ENCODE peak calls at places on chromosomes 6 and 20, in ten cellular contexts. One of them, this sample, is unnamed.
A peak's percentile ranks its signal among the peaks of the same experiment; 100 is the strongest.

GRCh38 chr6:3496395-3496794 is 39.5 kb upstream of the SLC22A23 start:
- DNase-seq in adrenal gland: no peak
- DNase-seq in ovary: no peak
- DNase-seq in activated T-helper 1 cell treated with anti-CD3 and anti-CD28 coated beads, Interleukin-2, amount 50 U/mL, for 16 hours: no peak
- DNase-seq in substantia nigra: no peak
- DNase-seq in ecto neural progenitor cell: no peak
- DNase-seq in COR-L47: no peak
- DNase-seq in astrocyte of the spinal cord: no peak
- DNase-seq in ELF-1: no peak
- DNase-seq in PC-3: no peak
- DNase-seq in this sample: no peak

GRCh38 chr6:136840612-136841011 is 18.2 kb downstream of the PEX7 start:
- DNase-seq in PC-3: no peak
- DNase-seq in astrocyte of the spinal cord: no peak
- DNase-seq in substantia nigra: no peak
- DNase-seq in ELF-1: peak; percentile 11
- DNase-seq in COR-L47: no peak
- DNase-seq in activated T-helper 1 cell treated with anti-CD3 and anti-CD28 coated beads, Interleukin-2, amount 50 U/mL, for 16 hours: no peak
- DNase-seq in ecto neural progenitor cell: no peak
- DNase-seq in adrenal gland: no peak
- DNase-seq in ovary: no peak
- DNase-seq in this sample: no peak

GRCh38 chr6:106547961-106548453 is 81.3 kb downstream of the RTN4IP1 start:
- DNase-seq in substantia nigra: no peak
- DNase-seq in activated T-helper 1 cell treated with anti-CD3 and anti-CD28 coated beads, Interleukin-2, amount 50 U/mL, for 16 hours: no peak
- DNase-seq in ELF-1: peak; percentile 36
- DNase-seq in COR-L47: no peak
- DNase-seq in PC-3: peak; percentile 69
- DNase-seq in astrocyte of the spinal cord: peak; percentile 74
- DNase-seq in ovary: peak; percentile 29
- DNase-seq in ecto neural progenitor cell: no peak
- DNase-seq in adrenal gland: no peak
- DNase-seq in this sample: peak; percentile 74

GRCh38 chr20:53840462-53841000 is 229.9 kb downstream of the BCAS1 start:
- DNase-seq in COR-L47: no peak
- DNase-seq in PC-3: no peak
- DNase-seq in ovary: no peak
- DNase-seq in ecto neural progenitor cell: no peak
- DNase-seq in adrenal gland: no peak
- DNase-seq in substantia nigra: no peak
- DNase-seq in ELF-1: no peak
- DNase-seq in activated T-helper 1 cell treated with anti-CD3 and anti-CD28 coated beads, Interleukin-2, amount 50 U/mL, for 16 hours: no peak
- DNase-seq in astrocyte of the spinal cord: no peak
- DNase-seq in this sample: no peak

GRCh38 chr20:8074931-8075330 is 55.4 kb upstream of the TMX4 start:
- DNase-seq in ovary: no peak
- DNase-seq in PC-3: no peak
- DNase-seq in ELF-1: no peak
- DNase-seq in adrenal gland: no peak
- DNase-seq in COR-L47: no peak
- DNase-seq in astrocyte of the spinal cord: no peak
- DNase-seq in substantia nigra: no peak
- DNase-seq in activated T-helper 1 cell treated with anti-CD3 and anti-CD28 coated beads, Interleukin-2, amount 50 U/mL, for 16 hours: no peak
- DNase-seq in ecto neural progenitor cell: no peak
- DNase-seq in this sample: no peak

GRCh38 chr20:54431545-54431944 is 43.8 kb upstream of the DOK5 start:
- DNase-seq in ovary: no peak
- DNase-seq in PC-3: no peak
- DNase-seq in adrenal gland: no peak
- DNase-seq in astrocyte of the spinal cord: peak; percentile 1
- DNase-seq in COR-L47: no peak
- DNase-seq in ecto neural progenitor cell: no peak
- DNase-seq in ELF-1: no peak
- DNase-seq in activated T-helper 1 cell treated with anti-CD3 and anti-CD28 coated beads, Interleukin-2, amount 50 U/mL, for 16 hours: no peak
- DNase-seq in substantia nigra: peak; percentile 9
- DNase-seq in this sample: no peak

GRCh38 chr20:16491277-16491912 is 81.9 kb downstream of the KIF16B start:
- DNase-seq in COR-L47: no peak
- DNase-seq in astrocyte of the spinal cord: no peak
- DNase-seq in activated T-helper 1 cell treated with anti-CD3 and anti-CD28 coated beads, Interleukin-2, amount 50 U/mL, for 16 hours: no peak
- DNase-seq in ecto neural progenitor cell: no peak
- DNase-seq in adrenal gland: peak; percentile 79
- DNase-seq in PC-3: no peak
- DNase-seq in substantia nigra: peak; percentile 36
- DNase-seq in ELF-1: no peak
- DNase-seq in ovary: no peak
- DNase-seq in this sample: no peak

GRCh38 chr20:3795511-3796468 is at the start of gene CDC25B:
- DNase-seq in substantia nigra: peak; percentile 96
- DNase-seq in PC-3: peak; percentile 96
- DNase-seq in ELF-1: peak; percentile 94
- DNase-seq in ecto neural progenitor cell: peak; percentile 94
- DNase-seq in ovary: peak; percentile 94
- DNase-seq in adrenal gland: peak; percentile 95
- DNase-seq in astrocyte of the spinal cord: peak; percentile 95
- DNase-seq in activated T-helper 1 cell treated with anti-CD3 and anti-CD28 coated beads, Interleukin-2, amount 50 U/mL, for 16 hours: peak; percentile 86
- DNase-seq in COR-L47: peak; percentile 95
- DNase-seq in this sample: peak; percentile 96

GRCh38 chr20:53555081-53555480 is 38.6 kb downstream of the ZNF217 start:
- DNase-seq in astrocyte of the spinal cord: no peak
- DNase-seq in ELF-1: no peak
- DNase-seq in PC-3: no peak
- DNase-seq in adrenal gland: no peak
- DNase-seq in ovary: no peak
- DNase-seq in ecto neural progenitor cell: no peak
- DNase-seq in COR-L47: no peak
- DNase-seq in activated T-helper 1 cell treated with anti-CD3 and anti-CD28 coated beads, Interleukin-2, amount 50 U/mL, for 16 hours: no peak
- DNase-seq in substantia nigra: no peak
- DNase-seq in this sample: no peak

GRCh38 chr20:37630161-37630560 is 63.7 kb upstream of the CTNNBL1 start:
- DNase-seq in ELF-1: no peak
- DNase-seq in astrocyte of the spinal cord: no peak
- DNase-seq in activated T-helper 1 cell treated with anti-CD3 and anti-CD28 coated beads, Interleukin-2, amount 50 U/mL, for 16 hours: no peak
- DNase-seq in PC-3: no peak
- DNase-seq in ovary: peak; percentile 33
- DNase-seq in ecto neural progenitor cell: no peak
- DNase-seq in adrenal gland: peak; percentile 46
- DNase-seq in COR-L47: peak; percentile 61
- DNase-seq in substantia nigra: no peak
- DNase-seq in this sample: no peak

GRCh38 chr6:135905604-135906300 is 54.3 kb downstream of the PDE7B start:
- DNase-seq in COR-L47: no peak
- DNase-seq in ovary: no peak
- DNase-seq in activated T-helper 1 cell treated with anti-CD3 and anti-CD28 coated beads, Interleukin-2, amount 50 U/mL, for 16 hours: no peak
- DNase-seq in PC-3: no peak
- DNase-seq in adrenal gland: no peak
- DNase-seq in substantia nigra: peak; percentile 76
- DNase-seq in ELF-1: no peak
- DNase-seq in astrocyte of the spinal cord: peak; percentile 37
- DNase-seq in ecto neural progenitor cell: no peak
- DNase-seq in this sample: no peak

GRCh38 chr6:20159781-20160540 is 52.3 kb downstream of the MBOAT1 start:
- DNase-seq in ecto neural progenitor cell: no peak
- DNase-seq in activated T-helper 1 cell treated with anti-CD3 and anti-CD28 coated beads, Interleukin-2, amount 50 U/mL, for 16 hours: no peak
- DNase-seq in COR-L47: no peak
- DNase-seq in ovary: peak; percentile 52
- DNase-seq in PC-3: no peak
- DNase-seq in astrocyte of the spinal cord: peak; percentile 27
- DNase-seq in adrenal gland: no peak
- DNase-seq in substantia nigra: no peak
- DNase-seq in ELF-1: no peak
- DNase-seq in this sample: no peak

GRCh38 chr20:31890646-31891045 is 20.2 kb downstream of the TTLL9 start:
- DNase-seq in adrenal gland: no peak
- DNase-seq in ELF-1: no peak
- DNase-seq in astrocyte of the spinal cord: no peak
- DNase-seq in COR-L47: no peak
- DNase-seq in PC-3: no peak
- DNase-seq in ovary: no peak
- DNase-seq in ecto neural progenitor cell: no peak
- DNase-seq in substantia nigra: no peak
- DNase-seq in activated T-helper 1 cell treated with anti-CD3 and anti-CD28 coated beads, Interleukin-2, amount 50 U/mL, for 16 hours: no peak
- DNase-seq in this sample: no peak

GRCh38 chr20:10671221-10671849 is 2.5 kb downstream of the JAG1 start:
- DNase-seq in ecto neural progenitor cell: peak; percentile 68
- DNase-seq in substantia nigra: peak; percentile 76
- DNase-seq in adrenal gland: peak; percentile 78
- DNase-seq in ELF-1: peak; percentile 65
- DNase-seq in PC-3: peak; percentile 95
- DNase-seq in activated T-helper 1 cell treated with anti-CD3 and anti-CD28 coated beads, Interleukin-2, amount 50 U/mL, for 16 hours: no peak
- DNase-seq in ovary: peak; percentile 85
- DNase-seq in COR-L47: peak; percentile 47
- DNase-seq in astrocyte of the spinal cord: peak; percentile 90
- DNase-seq in this sample: no peak

GRCh38 chr6:68777956-68778355 is 142.9 kb downstream of the ADGRB3 start:
- DNase-seq in adrenal gland: peak; percentile 30
- DNase-seq in PC-3: peak; percentile 56
- DNase-seq in ELF-1: no peak
- DNase-seq in substantia nigra: peak; percentile 26
- DNase-seq in COR-L47: peak; percentile 83
- DNase-seq in ovary: no peak
- DNase-seq in astrocyte of the spinal cord: peak; percentile 44
- DNase-seq in ecto neural progenitor cell: no peak
- DNase-seq in activated T-helper 1 cell treated with anti-CD3 and anti-CD28 coated beads, Interleukin-2, amount 50 U/mL, for 16 hours: no peak
- DNase-seq in this sample: no peak

GRCh38 chr20:22716824-22717351 is 132.5 kb upstream of the FOXA2 start:
- DNase-seq in COR-L47: no peak
- DNase-seq in adrenal gland: no peak
- DNase-seq in substantia nigra: no peak
- DNase-seq in activated T-helper 1 cell treated with anti-CD3 and anti-CD28 coated beads, Interleukin-2, amount 50 U/mL, for 16 hours: no peak
- DNase-seq in astrocyte of the spinal cord: no peak
- DNase-seq in ecto neural progenitor cell: no peak
- DNase-seq in ELF-1: no peak
- DNase-seq in PC-3: peak; percentile 58
- DNase-seq in ovary: no peak
- DNase-seq in this sample: no peak

GRCh38 chr20:5663396-5663795 is 86.8 kb upstream of the SHLD1 start:
- DNase-seq in activated T-helper 1 cell treated with anti-CD3 and anti-CD28 coated beads, Interleukin-2, amount 50 U/mL, for 16 hours: no peak
- DNase-seq in PC-3: no peak
- DNase-seq in ELF-1: no peak
- DNase-seq in COR-L47: no peak
- DNase-seq in adrenal gland: no peak
- DNase-seq in ecto neural progenitor cell: no peak
- DNase-seq in ovary: no peak
- DNase-seq in astrocyte of the spinal cord: no peak
- DNase-seq in substantia nigra: no peak
- DNase-seq in this sample: no peak

GRCh38 chr6:151317206-151317994 is 74.0 kb downstream of the ZBTB2 start:
- DNase-seq in ecto neural progenitor cell: no peak
- DNase-seq in adrenal gland: no peak
- DNase-seq in ovary: no peak
- DNase-seq in astrocyte of the spinal cord: peak; percentile 84
- DNase-seq in ELF-1: no peak
- DNase-seq in PC-3: peak; percentile 62
- DNase-seq in COR-L47: no peak
- DNase-seq in substantia nigra: no peak
- DNase-seq in activated T-helper 1 cell treated with anti-CD3 and anti-CD28 coated beads, Interleukin-2, amount 50 U/mL, for 16 hours: no peak
- DNase-seq in this sample: no peak

GRCh38 chr20:36688630-36689029 is 42.6 kb upstream of the SLA2 start:
- DNase-seq in substantia nigra: no peak
- DNase-seq in COR-L47: no peak
- DNase-seq in adrenal gland: no peak
- DNase-seq in ovary: no peak
- DNase-seq in astrocyte of the spinal cord: no peak
- DNase-seq in ELF-1: no peak
- DNase-seq in PC-3: no peak
- DNase-seq in ecto neural progenitor cell: no peak
- DNase-seq in activated T-helper 1 cell treated with anti-CD3 and anti-CD28 coated beads, Interleukin-2, amount 50 U/mL, for 16 hours: no peak
- DNase-seq in this sample: no peak

GRCh38 chr6:79249136-79249535 is 14.7 kb upstream of the HMGN3 start:
- DNase-seq in activated T-helper 1 cell treated with anti-CD3 and anti-CD28 coated beads, Interleukin-2, amount 50 U/mL, for 16 hours: no peak
- DNase-seq in substantia nigra: no peak
- DNase-seq in ecto neural progenitor cell: no peak
- DNase-seq in astrocyte of the spinal cord: no peak
- DNase-seq in ELF-1: no peak
- DNase-seq in PC-3: no peak
- DNase-seq in COR-L47: no peak
- DNase-seq in adrenal gland: no peak
- DNase-seq in ovary: no peak
- DNase-seq in this sample: no peak

GRCh38 chr20:56343861-56344381 is 14.9 kb upstream of the FAM210B start:
- DNase-seq in ecto neural progenitor cell: peak; percentile 89
- DNase-seq in ovary: peak; percentile 48
- DNase-seq in activated T-helper 1 cell treated with anti-CD3 and anti-CD28 coated beads, Interleukin-2, amount 50 U/mL, for 16 hours: no peak
- DNase-seq in astrocyte of the spinal cord: peak; percentile 22
- DNase-seq in adrenal gland: peak; percentile 64
- DNase-seq in ELF-1: peak; percentile 91
- DNase-seq in COR-L47: no peak
- DNase-seq in PC-3: peak; percentile 61
- DNase-seq in substantia nigra: peak; percentile 49
- DNase-seq in this sample: peak; percentile 70

GRCh38 chr6:168675375-168675774 is 234.4 kb downstream of the SMOC2 start:
- DNase-seq in COR-L47: no peak
- DNase-seq in PC-3: no peak
- DNase-seq in ELF-1: no peak
- DNase-seq in adrenal gland: no peak
- DNase-seq in activated T-helper 1 cell treated with anti-CD3 and anti-CD28 coated beads, Interleukin-2, amount 50 U/mL, for 16 hours: no peak
- DNase-seq in substantia nigra: no peak
- DNase-seq in astrocyte of the spinal cord: no peak
- DNase-seq in ovary: no peak
- DNase-seq in ecto neural progenitor cell: peak; percentile 28
- DNase-seq in this sample: no peak

GRCh38 chr6:136235233-136235564 is 14.9 kb downstream of the MTFR2 start:
- DNase-seq in ecto neural progenitor cell: no peak
- DNase-seq in activated T-helper 1 cell treated with anti-CD3 and anti-CD28 coated beads, Interleukin-2, amount 50 U/mL, for 16 hours: no peak
- DNase-seq in adrenal gland: no peak
- DNase-seq in COR-L47: no peak
- DNase-seq in ovary: no peak
- DNase-seq in astrocyte of the spinal cord: peak; percentile 62
- DNase-seq in PC-3: peak; percentile 63
- DNase-seq in substantia nigra: no peak
- DNase-seq in ELF-1: no peak
- DNase-seq in this sample: no peak

GRCh38 chr6:5403076-5403475 is 141.8 kb downstream of the FARS2 start:
- DNase-seq in ecto neural progenitor cell: no peak
- DNase-seq in ELF-1: no peak
- DNase-seq in adrenal gland: no peak
- DNase-seq in COR-L47: no peak
- DNase-seq in activated T-helper 1 cell treated with anti-CD3 and anti-CD28 coated beads, Interleukin-2, amount 50 U/mL, for 16 hours: no peak
- DNase-seq in astrocyte of the spinal cord: no peak
- DNase-seq in ovary: no peak
- DNase-seq in substantia nigra: no peak
- DNase-seq in PC-3: no peak
- DNase-seq in this sample: no peak

GRCh38 chr6:14228571-14228970 is 111.0 kb downstream of the CD83 start:
- DNase-seq in COR-L47: no peak
- DNase-seq in astrocyte of the spinal cord: peak; percentile 13
- DNase-seq in substantia nigra: no peak
- DNase-seq in ovary: no peak
- DNase-seq in PC-3: no peak
- DNase-seq in adrenal gland: no peak
- DNase-seq in ELF-1: no peak
- DNase-seq in activated T-helper 1 cell treated with anti-CD3 and anti-CD28 coated beads, Interleukin-2, amount 50 U/mL, for 16 hours: no peak
- DNase-seq in ecto neural progenitor cell: no peak
- DNase-seq in this sample: no peak

GRCh38 chr20:44590980-44591778 is 8.8 kb downstream of the PKIG start:
- DNase-seq in activated T-helper 1 cell treated with anti-CD3 and anti-CD28 coated beads, Interleukin-2, amount 50 U/mL, for 16 hours: no peak
- DNase-seq in substantia nigra: no peak
- DNase-seq in COR-L47: no peak
- DNase-seq in ovary: no peak
- DNase-seq in ecto neural progenitor cell: no peak
- DNase-seq in adrenal gland: no peak
- DNase-seq in astrocyte of the spinal cord: no peak
- DNase-seq in PC-3: no peak
- DNase-seq in ELF-1: peak; percentile 53
- DNase-seq in this sample: no peak

GRCh38 chr6:27553123-27553904 is 80.4 kb upstream of the ZNF184 start:
- DNase-seq in ecto neural progenitor cell: peak; percentile 81
- DNase-seq in substantia nigra: no peak
- DNase-seq in astrocyte of the spinal cord: peak; percentile 37
- DNase-seq in COR-L47: no peak
- DNase-seq in activated T-helper 1 cell treated with anti-CD3 and anti-CD28 coated beads, Interleukin-2, amount 50 U/mL, for 16 hours: no peak
- DNase-seq in adrenal gland: no peak
- DNase-seq in ovary: no peak
- DNase-seq in ELF-1: peak; percentile 92
- DNase-seq in PC-3: no peak
- DNase-seq in this sample: no peak

GRCh38 chr6:82143041-82143481 is 104.5 kb downstream of the IBTK start:
- DNase-seq in astrocyte of the spinal cord: no peak
- DNase-seq in activated T-helper 1 cell treated with anti-CD3 and anti-CD28 coated beads, Interleukin-2, amount 50 U/mL, for 16 hours: no peak
- DNase-seq in ELF-1: no peak
- DNase-seq in ovary: no peak
- DNase-seq in adrenal gland: no peak
- DNase-seq in ecto neural progenitor cell: no peak
- DNase-seq in COR-L47: no peak
- DNase-seq in PC-3: no peak
- DNase-seq in substantia nigra: no peak
- DNase-seq in this sample: no peak

This sample was measured in activated effector memory CD4-positive, alpha-beta T cell treated with anti-CD3 and anti-CD28 coated beads, Interleukin-2, amount 50 U/mL, for 16 hours.